ENCODE peak calls at places on chromosome 19, in six cellular contexts. S, R, P, E, U and X are unnamed samples.
A peak's percentile ranks its signal among the peaks of the same experiment; 100 is the strongest.

GRCh38 chr19:2952953-2953481 is 8.2 kb upstream of the ZNF77 start:
- DNase-seq in P (no peak), R (peak; percentile 37), U (no peak), E (no peak), S (no peak), X (no peak)

GRCh38 chr19:51137812-51138425 is 4.2 kb upstream of the SIGLEC7 start:
- DNase-seq in R (no peak), P (no peak), E (no peak), S (no peak), U (no peak), X (no peak)

GRCh38 chr19:17118957-17119356 is 43.4 kb downstream of the MYO9B start:
- DNase-seq in P (no peak), U (no peak), S (no peak), E (no peak), R (no peak), X (no peak)

GRCh38 chr19:44308011-44308410 is 3.2 kb upstream of the ZNF235 start:
- DNase-seq in S (no peak), E (no peak), R (no peak), U (no peak), P (no peak), X (no peak)

GRCh38 chr19:15417699-15418098 is 1.1 kb downstream of the AKAP8L start:
- DNase-seq in U (no peak), P (peak; percentile 45), E (no peak), S (no peak), R (no peak), X (no peak)

GRCh38 chr19:48489608-48490216 is 20.5 kb downstream of the CYTH2 start:
- DNase-seq in U (peak; percentile 60), P (peak; percentile 75), S (peak; percentile 95), R (peak; percentile 47), E (peak; percentile 99), X (no peak)

GRCh38 chr19:50657222-50657669 is 8.0 kb downstream of the C19orf81 start:
- DNase-seq in S (no peak), U (no peak), E (no peak), P (no peak), R (no peak), X (no peak)

GRCh38 chr19:43651758-43652545 is 12.3 kb upstream of the CADM4 start:
- DNase-seq in P (peak; percentile 72), S (peak; percentile 80), E (peak; percentile 80), U (no peak), R (peak; percentile 75), X (no peak)

GRCh38 chr19:34661357-34661756 is 15.6 kb downstream of the SCGB2B2 start:
- DNase-seq in P (no peak), R (no peak), S (no peak), E (no peak), U (no peak), X (no peak)

GRCh38 chr19:50658438-50659317 is 9.4 kb downstream of the C19orf81 start:
- DNase-seq in U (peak; percentile 68), R (no peak), E (peak; percentile 95), P (peak; percentile 79), S (peak; percentile 98), X (peak; percentile 99)

DNA sequence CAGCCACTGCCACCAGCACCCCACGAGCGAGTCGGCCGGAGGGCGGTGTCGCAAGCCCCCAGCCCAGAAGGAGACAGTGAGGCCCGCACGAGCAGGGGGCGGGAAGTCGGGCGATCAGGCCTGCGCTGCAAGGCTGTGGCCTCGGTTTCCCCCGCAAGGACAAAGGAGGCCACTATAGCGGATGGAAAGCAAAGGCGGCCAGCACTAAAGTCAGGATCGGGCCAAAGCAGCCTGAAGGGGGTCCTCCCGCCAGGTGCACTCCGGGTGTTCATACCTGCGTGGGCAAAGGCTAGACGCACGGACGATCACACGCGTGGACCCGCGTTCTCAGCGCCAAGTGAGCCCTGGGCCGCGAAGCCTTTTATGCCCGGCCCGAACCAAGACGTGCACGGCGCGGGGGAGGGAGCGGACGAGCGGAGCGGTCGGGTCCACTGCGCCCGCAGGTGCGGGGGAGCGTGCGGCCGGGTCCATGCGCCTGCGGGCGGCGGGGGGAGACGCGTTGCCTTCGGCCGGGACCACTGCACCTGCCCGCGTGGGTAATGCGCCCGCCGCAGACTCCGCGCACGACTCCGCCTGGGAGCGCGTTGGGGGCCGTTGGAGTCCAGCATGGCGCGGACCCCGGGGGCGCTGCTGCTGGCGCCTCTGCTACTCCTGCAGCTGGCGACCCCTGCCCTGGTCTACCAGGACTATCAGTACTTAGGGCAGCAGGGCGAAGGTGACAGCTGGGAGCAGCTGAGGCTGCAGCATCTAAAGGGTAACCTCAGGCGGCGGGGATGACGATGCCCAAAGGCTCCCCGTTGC is at the start of the genes PRDX2 and THSD8:
- DNase-seq in S (no peak), R (peak; percentile 53), P (peak; percentile 89), E (peak; percentile 87), U (no peak), X (no peak)
- TF ChIP-seq POLR2A in S (no peak), R (peak; percentile 100), P (peak; percentile 95), E (no peak), U (peak; percentile 99), X (peak; percentile 47)

DNA sequence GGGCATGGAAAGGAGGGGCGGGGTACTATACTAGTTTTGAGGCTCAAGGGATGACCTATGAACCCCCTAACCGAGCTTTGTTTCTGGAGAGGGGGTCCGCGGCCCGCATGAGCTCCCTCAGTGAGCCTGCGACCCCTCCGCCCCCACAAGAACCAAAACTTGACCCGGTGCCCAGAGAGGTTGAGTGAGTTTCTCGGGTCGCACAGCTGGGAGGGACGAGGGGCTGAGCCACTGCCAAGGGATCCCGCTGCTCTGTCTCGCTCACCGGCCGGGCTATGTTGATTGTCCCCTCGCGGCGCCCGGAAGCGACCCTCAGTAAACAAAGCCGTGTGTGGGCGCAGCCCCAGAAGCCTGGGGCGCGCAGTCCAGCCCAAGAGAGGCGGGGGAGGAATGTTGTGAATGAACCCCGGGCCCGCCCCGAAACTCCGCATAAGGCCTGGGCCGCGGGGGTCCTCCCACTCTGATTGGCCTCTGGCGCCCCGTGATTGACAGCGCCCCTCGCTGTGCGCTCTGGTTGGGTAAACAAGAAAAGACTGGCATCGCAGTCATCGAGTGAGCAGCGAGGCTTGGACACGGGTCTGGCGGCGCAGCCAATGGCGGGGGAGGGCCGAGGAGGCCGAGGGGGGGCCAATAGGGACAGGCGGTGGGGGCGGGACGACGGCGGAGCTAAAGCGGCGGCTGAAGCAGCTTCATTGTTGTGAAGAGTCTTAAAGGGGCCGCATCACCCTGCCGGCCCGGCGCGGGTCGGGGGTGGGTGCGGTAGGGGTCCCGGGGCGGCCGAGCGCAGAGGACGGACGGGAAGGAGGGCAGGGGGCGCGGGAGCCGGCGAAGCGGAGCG is at the start of gene ZSWIM4:
- DNase-seq in P (peak; percentile 100), R (peak; percentile 98), S (peak; percentile 86), U (peak; percentile 98), E (peak; percentile 99), X (peak; percentile 94)
- TF ChIP-seq POLR2A in P (peak; percentile 82), R (peak; percentile 42), S (no peak), U (no peak), E (peak; percentile 79), X (peak; percentile 21)

DNA sequence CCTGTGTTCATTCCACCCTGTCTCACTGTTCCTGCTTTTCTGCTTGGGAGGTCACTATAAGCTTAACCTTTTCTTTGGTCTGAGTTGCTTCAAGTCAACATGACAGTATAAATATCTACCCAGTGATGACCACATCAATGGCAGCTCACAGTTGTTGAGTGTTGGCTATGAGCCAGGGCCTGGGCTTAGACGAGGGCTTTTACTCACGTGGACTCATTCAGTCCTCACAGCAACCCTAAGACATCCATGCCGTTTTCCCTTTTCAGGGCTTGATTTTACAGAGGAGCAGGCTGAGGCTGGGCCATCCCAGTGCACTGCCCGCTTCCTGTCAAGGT is 10.2 kb upstream of the CCDC97 start:
- DNase-seq in P (peak; percentile 56), S (no peak), R (no peak), E (no peak), U (no peak), X (no peak)
- TF ChIP-seq POLR2A in P (no peak), S (no peak), R (no peak), E (no peak), U (no peak), X (no peak)

DNA sequence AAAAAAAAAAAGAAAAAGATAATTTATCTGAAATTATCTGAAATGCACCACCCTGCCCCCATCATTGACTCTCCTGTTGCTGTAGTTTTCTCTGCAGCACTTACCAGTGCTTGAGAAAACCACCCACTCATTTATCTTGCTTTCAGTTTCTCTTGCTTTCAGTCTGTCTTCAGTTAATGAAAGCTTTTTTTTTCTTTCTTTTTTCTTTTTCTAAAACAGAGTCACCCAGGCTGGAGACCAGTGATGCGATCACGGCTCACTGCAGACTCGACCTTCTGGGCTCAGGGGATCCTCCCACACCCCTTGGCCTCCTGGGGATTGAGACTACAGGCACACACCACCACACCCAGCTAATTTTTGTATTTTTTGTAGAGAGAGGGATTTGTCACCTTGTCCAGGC is 4.3 kb upstream of the ACP5 start:
- DNase-seq in R (no peak), U (no peak), S (no peak), E (no peak), P (no peak), X (no peak)
- TF ChIP-seq POLR2A in R (no peak), U (no peak), S (no peak), E (no peak), P (no peak), X (no peak)

GRCh38 chr19:5996102-5996501 is 18.2 kb upstream of the RANBP3 start:
- DNase-seq in P (no peak), S (no peak), R (no peak), E (no peak), U (no peak), X (no peak)

GRCh38 chr19:5996598-5997320 is 18.8 kb upstream of the RANBP3 start:
- DNase-seq in P (no peak), R (no peak), S (no peak), E (no peak), U (no peak), X (no peak)

GRCh38 chr19:5997371-5997770 is 19.4 kb upstream of the RANBP3 start:
- DNase-seq in R (no peak), U (no peak), S (no peak), E (peak; percentile 69), P (no peak), X (no peak)

GRCh38 chr19:5994407-5995165 is 16.6 kb upstream of the RANBP3 start:
- DNase-seq in P (no peak), U (no peak), E (no peak), R (no peak), S (no peak), X (no peak)

DNA sequence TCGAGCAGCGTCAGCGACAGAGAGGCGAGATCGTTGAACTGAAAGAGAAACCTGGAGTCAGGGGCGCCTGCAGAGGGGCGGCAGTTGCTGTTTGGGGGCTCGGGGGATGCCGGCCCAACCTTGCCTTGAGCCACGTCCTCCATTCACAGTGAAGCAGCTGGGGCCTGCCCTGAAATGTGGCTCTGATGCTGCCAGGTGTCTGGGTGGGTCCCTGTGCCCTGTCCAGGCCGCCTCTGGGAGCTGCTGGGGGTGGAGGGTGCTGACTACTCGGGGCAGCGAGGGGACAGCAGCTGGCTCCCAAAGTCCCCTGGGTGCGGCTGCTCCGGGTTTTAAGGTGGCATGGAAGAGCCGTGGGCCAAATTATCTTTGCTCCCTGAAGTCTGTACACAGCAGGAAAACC is 17.7 kb upstream of the RANBP3 start:
- DNase-seq in S (no peak), E (no peak), P (no peak), U (no peak), R (no peak), X (no peak)
- TF ChIP-seq POLR2A in S (no peak), E (no peak), P (no peak), U (no peak), R (no peak), X (no peak)